ENCODE peak calls at places on chromosomes 7 and 10, in seven cellular contexts. W, L, Z, U, F, K and A are unnamed samples.

GRCh38 chr7:122137291-122138077 is 6.6 kb downstream of the AASS start:
- DNase-seq in W (no peak), L (no peak), Z (no peak), U (no peak), F (no peak), K (no peak), A (no peak)

GRCh38 chr7:140497241-140497769 is 18.0 kb upstream of the MKRN1 start:
- DNase-seq in W (no peak), L (no peak), Z (no peak), U (no peak), F (no peak), K (no peak), A (no peak)

GRCh38 chr10:30431435-30431911 is 2.5 kb upstream of the MAP3K8 start:
- DNase-seq in W (no peak), L (no peak), Z (no peak), U (no peak), F (peak), K (no peak), A (no peak)

GRCh38 chr10:133258818-133259602 is 17.7 kb downstream of the ADAM8 start:
- DNase-seq in W (no peak), L (peak), Z (peak), U (peak), F (peak), K (peak), A (peak)

GRCh38 chr7:92835851-92836488 is 403 bp downstream of the CDK6 start:
- DNase-seq in W (peak), L (peak), Z (peak), U (no peak), F (peak), K (peak), A (peak)

GRCh38 chr10:131089861-131090260 is 221.7 kb downstream of the TCERG1L start:
- DNase-seq in W (no peak), L (no peak), Z (no peak), U (no peak), F (no peak), K (no peak), A (no peak)

GRCh38 chr7:110307776-110308175 is 783.2 kb upstream of the LRRN3 start:
- DNase-seq in W (no peak), L (no peak), Z (no peak), U (no peak), F (peak), K (no peak), A (no peak)

GRCh38 chr10:91879514-91880170 is 29.6 kb downstream of the FGFBP3 start:
- DNase-seq in W (no peak), L (no peak), Z (no peak), U (no peak), F (no peak), K (no peak), A (no peak)

GRCh38 chr7:16636533-16637173 is 8.9 kb downstream of the ANKMY2 start:
- DNase-seq in W (no peak), L (no peak), Z (no peak), U (no peak), F (no peak), K (no peak), A (no peak)

GRCh38 chr10:56624082-56624481 is 263.0 kb upstream of the ZWINT start:
- DNase-seq in W (no peak), L (no peak), Z (no peak), U (no peak), F (no peak), K (no peak), A (no peak)

GRCh38 chr7:2038876-2039728 is 193.6 kb downstream of the MAD1L1 start:
- DNase-seq in W (no peak), L (peak), Z (no peak), U (no peak), F (no peak), K (no peak), A (no peak)

GRCh38 chr7:28191751-28192150 is 11.2 kb upstream of the JAZF1 start:
- DNase-seq in W (no peak), L (no peak), Z (no peak), U (no peak), F (peak), K (no peak), A (no peak)

GRCh38 chr10:28734940-28735759 is 57.8 kb downstream of the BAMBI start:
- DNase-seq in W (no peak), L (no peak), Z (peak), U (no peak), F (peak), K (no peak), A (no peak)

GRCh38 chr10:33136781-33137180 is 178.8 kb upstream of the ITGB1 start:
- DNase-seq in W (no peak), L (no peak), Z (no peak), U (no peak), F (no peak), K (no peak), A (no peak)

GRCh38 chr10:129958118-129958685 is 5.9 kb downstream of the EBF3 start:
- DNase-seq in W (no peak), L (no peak), Z (no peak), U (no peak), F (no peak), K (no peak), A (no peak)

GRCh38 chr10:22958338-22958737 is 30.5 kb downstream of the ARMC3 start:
- DNase-seq in W (no peak), L (no peak), Z (no peak), U (no peak), F (no peak), K (no peak), A (no peak)

GRCh38 chr7:153588596-153588995 is 463.6 kb upstream of the DPP6 start:
- DNase-seq in W (no peak), L (no peak), Z (no peak), U (no peak), F (no peak), K (no peak), A (no peak)

GRCh38 chr7:75994388-75995051 is at the start of gene TMEM120A:
- DNase-seq in W (peak), L (peak), Z (peak), U (peak), F (peak), K (peak), A (peak)

GRCh38 chr7:35727571-35727970 is 32.6 kb upstream of the HERPUD2 start:
- DNase-seq in W (no peak), L (no peak), Z (no peak), U (no peak), F (peak), K (no peak), A (no peak)

GRCh38 chr7:80288175-80289122 is 153.8 kb downstream of the GNAI1 start:
- DNase-seq in W (no peak), L (no peak), Z (no peak), U (no peak), F (no peak), K (no peak), A (peak)

GRCh38 chr7:101743241-101743994 is 74.0 kb upstream of the CUX1 start:
- DNase-seq in W (peak), L (peak), Z (peak), U (no peak), F (peak), K (peak), A (peak)

GRCh38 chr10:29545122-29545521 is 89.6 kb downstream of the SVIL start:
- DNase-seq in W (no peak), L (no peak), Z (no peak), U (no peak), F (no peak), K (no peak), A (no peak)

GRCh38 chr10:86327954-86328705 is 38.5 kb downstream of the GRID1 start:
- DNase-seq in W (no peak), L (peak), Z (no peak), U (no peak), F (no peak), K (no peak), A (no peak)

GRCh38 chr7:91164531-91164930 is 99.7 kb upstream of the FZD1 start:
- DNase-seq in W (no peak), L (no peak), Z (no peak), U (no peak), F (no peak), K (no peak), A (no peak)

GRCh38 chr7:137992738-137993394 is 9.0 kb downstream of the CREB3L2 start:
- DNase-seq in W (no peak), L (no peak), Z (peak), U (peak), F (peak), K (no peak), A (peak)

GRCh38 chr10:36578306-36578705 is 547.1 kb upstream of the ANKRD30A start:
- DNase-seq in W (no peak), L (no peak), Z (no peak), U (no peak), F (no peak), K (no peak), A (no peak)

GRCh38 chr10:13593560-13593959 is 6.8 kb downstream of the PRPF18 start:
- DNase-seq in W (no peak), L (no peak), Z (no peak), U (no peak), F (no peak), K (no peak), A (no peak)

GRCh38 chr7:155447603-155448002 is 10.3 kb upstream of the EN2 start:
- DNase-seq in W (no peak), L (no peak), Z (no peak), U (no peak), F (no peak), K (no peak), A (no peak)

GRCh38 chr7:135706038-135706742 is 21.8 kb downstream of the SLC13A4 start:
- DNase-seq in W (no peak), L (no peak), Z (no peak), U (peak), F (no peak), K (no peak), A (no peak)

GRCh38 chr10:78934499-78934898 is 134.3 kb upstream of the ZMIZ1 start:
- DNase-seq in W (no peak), L (peak), Z (no peak), U (no peak), F (no peak), K (no peak), A (no peak)

GRCh38 chr10:89478085-89478738 is 57.2 kb downstream of the SLC16A12 start:
- DNase-seq in W (peak), L (no peak), Z (no peak), U (no peak), F (peak), K (no peak), A (no peak)

GRCh38 chr10:78535716-78536218 is 502.1 kb downstream of the RPS24 start:
- DNase-seq in W (no peak), L (no peak), Z (no peak), U (no peak), F (no peak), K (no peak), A (no peak)

GRCh38 chr7:4888161-4888560 is 4.6 kb upstream of the RADIL start:
- DNase-seq in W (no peak), L (no peak), Z (no peak), U (no peak), F (no peak), K (no peak), A (no peak)

GRCh38 chr7:23373151-23374004 is 74.2 kb downstream of the MALSU1 start:
- DNase-seq in W (no peak), L (no peak), Z (no peak), U (no peak), F (peak), K (no peak), A (no peak)

DNA sequence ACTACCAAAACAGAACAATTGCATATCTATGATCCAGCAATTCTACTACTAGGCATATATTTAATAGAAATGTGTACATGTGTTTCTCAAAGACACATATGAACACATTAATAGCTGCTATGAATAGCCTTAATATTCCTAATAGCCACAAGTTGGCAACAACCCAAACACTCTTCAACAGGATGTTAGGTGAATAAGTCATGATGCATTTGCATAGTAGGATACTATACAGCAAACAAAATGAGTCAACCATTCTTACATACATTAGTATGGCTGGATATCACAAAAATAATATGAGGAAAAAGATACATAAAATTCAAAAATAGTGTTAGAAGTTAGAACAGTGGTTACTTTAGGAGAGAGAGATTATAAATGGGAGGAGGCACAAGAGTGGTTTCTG is 26.8 kb upstream of the ZNF746 start:
- DNase-seq in W (no peak), L (no peak), Z (no peak), U (no peak), F (no peak), K (no peak), A (no peak)
- TF ChIP-seq POLR2A in W (no peak), L (no peak), Z (no peak), U (no peak), F (no peak), K (no peak), A (no peak)

GRCh38 chr7:106111671-106112117 is 418 bp downstream of the SYPL1 start:
- DNase-seq in W (no peak), L (peak), Z (peak), U (peak), F (peak), K (no peak), A (peak)
- TF ChIP-seq POLR2A in W (no peak), L (no peak), Z (no peak), U (peak), F (no peak), K (no peak), A (peak)

GRCh38 chr7:100437150-100438100 is 1.1 kb upstream of the PPP1R35 start:
- DNase-seq in W (no peak), L (peak), Z (no peak), U (no peak), F (no peak), K (no peak), A (no peak)

GRCh38 chr7:100433276-100433591 is 3.1 kb downstream of the PPP1R35 start:
- DNase-seq in W (no peak), L (no peak), Z (no peak), U (no peak), F (peak), K (no peak), A (no peak)

GRCh38 chr7:100434297-100435144 is 1.8 kb downstream of the PPP1R35 start:
- DNase-seq in W (no peak), L (no peak), Z (no peak), U (no peak), F (peak), K (no peak), A (no peak)

GRCh38 chr7:100433592-100434296 is 2.6 kb downstream of the PPP1R35 start:
- DNase-seq in W (no peak), L (no peak), Z (no peak), U (no peak), F (peak), K (no peak), A (no peak)

GRCh38 chr7:100435401-100436304 is 644 bp downstream of the PPP1R35 start:
- DNase-seq in W (peak), L (peak), Z (peak), U (no peak), F (peak), K (peak), A (peak)
- TF ChIP-seq POLR2A in W (peak), L (no peak), Z (peak), U (no peak), F (no peak), K (peak), A (no peak)

GRCh38 chr7:108529341-108529740 is 3.4 kb upstream of the PNPLA8 start:
- DNase-seq in W (no peak), L (no peak), Z (no peak), U (no peak), F (no peak), K (no peak), A (no peak)

GRCh38 chr7:108526768-108527017 is 758 bp upstream of the PNPLA8 start:
- DNase-seq in W (no peak), L (no peak), Z (no peak), U (no peak), F (no peak), K (no peak), A (no peak)

GRCh38 chr7:108528183-108528712 is 2.3 kb upstream of the PNPLA8 start:
- DNase-seq in W (no peak), L (no peak), Z (peak), U (no peak), F (no peak), K (no peak), A (no peak)

GRCh38 chr7:108525327-108525984 is 479 bp downstream of the PNPLA8 start:
- DNase-seq in W (no peak), L (peak), Z (peak), U (peak), F (peak), K (no peak), A (no peak)

GRCh38 chr7:108525985-108526767 is at the start of gene PNPLA8:
- DNase-seq in W (peak), L (peak), Z (peak), U (peak), F (peak), K (peak), A (peak)
- TF ChIP-seq POLR2A in W (peak), L (peak), Z (peak), U (peak), F (peak), K (peak), A (peak)

GRCh38 chr7:129610709-129611245 is 743 bp upstream of the NRF1 start:
- DNase-seq in W (no peak), L (no peak), Z (no peak), U (no peak), F (peak), K (no peak), A (no peak)

GRCh38 chr7:129609666-129610065 is 1.9 kb upstream of the NRF1 start:
- DNase-seq in W (no peak), L (no peak), Z (no peak), U (no peak), F (peak), K (no peak), A (no peak)

GRCh38 chr7:129613016-129613337 is 1.5 kb downstream of the NRF1 start:
- DNase-seq in W (no peak), L (no peak), Z (no peak), U (no peak), F (no peak), K (no peak), A (no peak)

GRCh38 chr7:129612112-129613015 is 844 bp downstream of the NRF1 start:
- DNase-seq in W (peak), L (peak), Z (peak), U (peak), F (peak), K (peak), A (peak)

DNA sequence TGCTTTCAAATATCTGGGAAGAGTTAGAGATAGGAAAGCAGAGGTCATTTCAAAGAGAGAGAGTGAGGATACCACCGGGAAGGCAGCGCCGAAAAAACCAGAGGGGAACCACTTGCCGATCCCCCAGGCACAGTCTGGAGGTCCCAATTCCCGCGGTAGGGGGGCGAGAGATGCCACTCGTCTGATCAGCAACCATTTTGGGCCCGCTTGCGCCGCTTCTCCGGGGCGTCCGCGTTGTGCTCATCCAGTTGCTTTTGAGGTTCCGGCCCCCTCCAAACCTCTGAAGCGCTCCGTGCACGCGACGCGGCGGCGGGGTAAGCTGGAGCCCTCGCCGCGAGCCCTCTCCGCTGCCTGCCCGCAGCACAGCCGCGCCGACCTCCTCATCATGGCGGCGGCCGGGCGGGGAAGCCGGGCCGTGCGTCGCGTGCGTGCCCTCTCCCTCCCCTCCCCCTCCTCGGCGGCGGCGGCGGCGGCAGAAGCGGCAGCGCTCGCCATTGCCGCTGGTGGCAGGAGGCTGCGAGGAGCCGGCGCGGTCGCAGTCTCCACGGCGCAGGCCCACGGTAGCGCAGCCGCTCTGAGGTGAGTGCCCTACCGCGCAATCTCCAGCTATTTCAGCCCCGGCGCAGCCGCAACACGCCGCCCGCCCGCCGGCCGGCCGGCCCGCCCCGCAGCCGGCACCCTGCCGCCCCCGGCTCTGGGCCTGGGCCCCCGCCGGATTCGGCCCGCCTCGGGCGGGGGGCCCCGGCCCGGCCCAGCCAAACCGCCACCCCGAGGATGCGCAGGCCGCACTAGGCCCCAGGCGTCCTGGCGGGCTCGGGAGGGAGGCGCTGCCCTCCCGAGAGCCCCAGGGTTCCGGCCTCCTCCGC is at the start of gene NRF1:
- DNase-seq in W (peak), L (peak), Z (peak), U (peak), F (peak), K (peak), A (peak)
- TF ChIP-seq POLR2A in W (peak), L (peak), Z (peak), U (peak), F (peak), K (peak), A (peak)

GRCh38 chr10:104120512-104120902 is 1.5 kb upstream of the SFR1 start:
- DNase-seq in W (no peak), L (no peak), Z (no peak), U (no peak), F (no peak), K (no peak), A (no peak)

GRCh38 chr10:104122273-104123107 is 519 bp downstream of the SFR1 start:
- DNase-seq in W (no peak), L (no peak), Z (no peak), U (no peak), F (no peak), K (no peak), A (peak)

GRCh38 chr10:104121485-104122272 is at the start of gene SFR1:
- DNase-seq in W (peak), L (peak), Z (peak), U (peak), F (peak), K (peak), A (peak)

GRCh38 chr10:104120061-104120460 is 1.9 kb upstream of the SFR1 start:
- DNase-seq in W (no peak), L (no peak), Z (no peak), U (no peak), F (no peak), K (no peak), A (no peak)

GRCh38 chr10:104120903-104121484 is 977 bp upstream of the SFR1 start:
- DNase-seq in W (peak), L (peak), Z (peak), U (peak), F (peak), K (peak), A (peak)
- TF ChIP-seq POLR2A in W (peak), L (no peak), Z (no peak), U (no peak), F (no peak), K (peak), A (no peak)

GRCh38 chr10:7279303-7279702 is 131.5 kb downstream of the SFMBT2 start:
- DNase-seq in W (no peak), L (no peak), Z (no peak), U (no peak), F (no peak), K (no peak), A (no peak)
- TF ChIP-seq POLR2A in W (no peak), L (no peak), Z (no peak), U (no peak), F (no peak), K (no peak), A (no peak)